ENCODE peak calls at places on chromosomes 13 and 19, in eight cellular contexts. G is GM23248, F is DND-41, N is pancreas, C is upper lobe of left lung, A is kidney, H is right cardiac atrium, W is fibroblast of lung. L is an unnamed sample.

GRCh38 chr13:59755647-59756290 is 408.0 kb downstream of the DIAPH3 start:
- DNase-seq in C (no peak), G (peak; percentile 19), W (no peak), H (no peak), A (no peak), N (no peak), F (no peak), L (no peak)

GRCh38 chr13:44470623-44471562 is 97.3 kb downstream of the SERP2 start:
- DNase-seq in A (no peak), C (no peak), H (no peak), F (no peak), W (peak; percentile 63), N (no peak), G (peak; percentile 52), L (no peak)

GRCh38 chr13:106567421-106568224 is at the start of gene ARGLU1:
- DNase-seq in A (peak; percentile 98), G (peak; percentile 98), C (peak; percentile 92), W (peak; percentile 92), F (peak; percentile 95), H (peak; percentile 97), N (peak; percentile 95), L (peak; percentile 96)

GRCh38 chr13:44801990-44802389 is 187.3 kb downstream of the NUFIP1 start:
- DNase-seq in N (no peak), C (peak; percentile 41), W (peak; percentile 92), H (no peak), G (peak; percentile 69), A (no peak), F (no peak), L (no peak)

GRCh38 chr19:16886305-16886880 is 2.4 kb upstream of the F2RL3 start:
- DNase-seq in H (peak; percentile 87), N (no peak), A (no peak), C (peak; percentile 92), F (no peak), W (peak; percentile 87), G (peak; percentile 50), L (peak; percentile 78)

GRCh38 chr13:48009298-48009697 is 8.2 kb upstream of the SUCLA2 start:
- DNase-seq in H (no peak), N (no peak), C (no peak), W (peak; percentile 64), F (no peak), G (peak; percentile 90), A (no peak), L (no peak)

GRCh38 chr19:41218615-41219507 is at the start of gene AXL:
- DNase-seq in W (peak; percentile 89), G (peak; percentile 84), N (no peak), H (peak; percentile 96), C (peak; percentile 53), A (peak; percentile 93), F (no peak), L (peak; percentile 88)

GRCh38 chr19:18339703-18340102 is 695 bp upstream of the PGPEP1 start:
- DNase-seq in F (no peak), H (no peak), A (no peak), C (no peak), W (no peak), N (no peak), G (peak; percentile 46), L (no peak)

GRCh38 chr19:46620716-46621115 is 4.2 kb downstream of the PTGIR start:
- DNase-seq in A (no peak), W (peak; percentile 75), H (peak; percentile 76), C (no peak), G (no peak), F (no peak), N (no peak), L (no peak)

GRCh38 chr13:29362849-29363604 is 232.5 kb downstream of the SLC7A1 start:
- DNase-seq in F (peak; percentile 72), G (peak; percentile 68), C (peak; percentile 31), W (peak; percentile 31), H (no peak), N (peak; percentile 41), A (no peak), L (no peak)

GRCh38 chr13:107305178-107305577 is 737.2 kb upstream of the ARGLU1 start:
- DNase-seq in F (no peak), W (no peak), H (no peak), G (no peak), C (no peak), N (no peak), A (no peak), L (no peak)

GRCh38 chr13:106156468-106156867 is 379.0 kb downstream of the EFNB2 start:
- DNase-seq in C (peak; percentile 33), G (peak; percentile 96), H (no peak), W (peak; percentile 97), F (no peak), N (no peak), A (no peak), L (no peak)

GRCh38 chr13:64488731-64489130 is 2741.4 kb downstream of the PCDH9 start:
- DNase-seq in W (no peak), N (no peak), A (no peak), H (no peak), C (no peak), F (no peak), G (no peak), L (no peak)

GRCh38 chr19:50358483-50359431 is 6.7 kb downstream of the NAPSA start:
- DNase-seq in A (peak; percentile 89), C (peak; percentile 61), H (peak; percentile 90), N (peak; percentile 77), F (peak; percentile 36), G (peak; percentile 17), W (peak; percentile 51), L (peak; percentile 81)

GRCh38 chr13:46553521-46553885 is 533 bp downstream of the LRCH1 start:
- DNase-seq in H (no peak), A (peak; percentile 84), G (no peak), C (no peak), N (peak; percentile 25), W (no peak), F (no peak), L (peak; percentile 73)

GRCh38 chr13:94224670-94225069 is 254.8 kb downstream of the DCT start:
- DNase-seq in F (no peak), H (no peak), N (no peak), G (no peak), C (no peak), A (no peak), W (no peak), L (no peak)

GRCh38 chr19:29529646-29530548 is 4.1 kb downstream of the VSTM2B start:
- DNase-seq in F (no peak), G (peak; percentile 21), C (no peak), H (no peak), N (no peak), W (no peak), A (no peak), L (peak; percentile 20)
- H3K4me3 ChIP-seq in F (no peak overlapping the region), G (no peak overlapping the region), C (no peak overlapping the region), H (no peak overlapping the region), N (no peak overlapping the region), W (no peak overlapping the region), A (no peak overlapping the region), L (no peak overlapping the region)

GRCh38 chr19:9498183-9498902 is at the start of gene ZNF560:
- DNase-seq in A (no peak), H (no peak), C (no peak), F (no peak), W (peak; percentile 68), N (no peak), G (peak; percentile 59), L (no peak)
- H3K4me3 ChIP-seq in A (no peak within 1 kb of the TSS), H (peak within 1 kb of the TSS; percentile 10), C (no peak within 1 kb of the TSS), F (no peak within 1 kb of the TSS), W (peak within 1 kb of the TSS; percentile 50), N (no peak within 1 kb of the TSS), G (peak within 1 kb of the TSS; percentile 57), L (no peak within 1 kb of the TSS)

GRCh38 chr19:55520691-55521292 is 16.1 kb downstream of the SBK2 start:
- DNase-seq in C (no peak), A (no peak), G (no peak), N (no peak), F (no peak), H (peak; percentile 27), W (no peak), L (no peak)
- H3K4me3 ChIP-seq in C (no peak overlapping the region), A (no peak overlapping the region), G (no peak overlapping the region), N (no peak overlapping the region), F (no peak overlapping the region), H (no peak overlapping the region), W (no peak overlapping the region), L (no peak overlapping the region)

GRCh38 chr13:62377838-62378237 is 962.2 kb upstream of the PCDH20 start:
- DNase-seq in W (no peak), F (no peak), A (no peak), N (no peak), H (no peak), C (no peak), G (no peak), L (no peak)
- H3K4me3 ChIP-seq in W (no peak overlapping the region), F (no peak overlapping the region), A (no peak overlapping the region), N (no peak overlapping the region), H (no peak overlapping the region), C (no peak overlapping the region), G (no peak overlapping the region), L (no peak overlapping the region)

GRCh38 chr19:10624585-10624984 is 768 bp upstream of the SLC44A2 start:
- DNase-seq in N (no peak), A (no peak), G (no peak), W (no peak), F (no peak), C (no peak), H (no peak), L (no peak)
- H3K4me3 ChIP-seq in N (no peak overlapping the region), A (no peak overlapping the region), G (peak overlapping the region; percentile 69), W (peak overlapping the region; percentile 68), F (no peak overlapping the region), C (peak overlapping the region; percentile 51), H (no peak overlapping the region), L (peak overlapping the region; percentile 58)

DNA sequence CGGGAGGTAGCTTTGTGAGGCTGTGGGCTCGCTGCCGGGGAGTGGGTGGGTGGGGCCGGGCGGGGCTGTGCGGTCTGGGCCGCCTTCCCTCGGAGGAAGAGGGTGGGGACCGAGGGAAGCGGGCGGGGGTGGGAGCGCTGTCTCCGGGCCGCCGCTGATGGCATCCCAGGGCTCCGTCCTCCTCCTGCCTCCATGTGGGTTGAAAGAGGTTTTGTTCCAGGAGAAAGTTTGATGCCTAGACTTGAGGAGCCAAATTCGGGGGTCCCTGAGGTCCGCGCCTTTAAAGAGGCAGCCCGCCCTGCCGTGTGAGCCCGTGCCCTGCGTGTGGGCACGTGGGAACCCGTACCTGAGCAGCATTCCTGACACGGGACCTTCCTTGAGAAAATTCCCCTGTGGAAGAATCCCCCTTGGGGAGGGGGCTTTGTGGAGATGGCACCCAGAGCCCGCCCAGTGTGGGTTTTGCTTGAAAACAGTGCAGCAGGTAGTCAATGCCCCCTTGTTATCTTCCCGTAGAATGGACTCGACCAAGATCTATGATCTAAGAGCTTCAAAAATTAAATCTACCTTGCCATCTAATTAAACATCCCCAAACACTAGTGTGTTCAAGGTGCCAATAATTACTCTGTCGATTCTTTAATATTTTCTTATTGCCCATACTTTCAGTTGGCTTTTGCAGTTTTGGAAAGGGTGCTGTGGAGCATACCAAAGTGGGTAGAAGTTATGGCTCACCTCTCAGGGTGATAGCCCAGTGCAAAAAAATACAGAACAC is 107.8 kb downstream of the RXFP2 start:
- DNase-seq in H (no peak), F (no peak), A (no peak), G (peak; percentile 58), N (no peak), W (no peak), C (peak; percentile 25), L (peak; percentile 38)
- H3K4me3 ChIP-seq in H (peak overlapping the region; percentile 84), F (peak overlapping the region; percentile 19), A (peak overlapping the region; percentile 40), G (peak overlapping the region; percentile 75), N (peak overlapping the region; percentile 32), W (peak overlapping the region; percentile 65), C (peak overlapping the region; percentile 65), L (peak overlapping the region; percentile 75)

GRCh38 chr19:3027981-3028304 is 1.1 kb downstream of the TLE2 start:
- DNase-seq in G (no peak), F (no peak), A (no peak), W (no peak), N (no peak), C (no peak), H (no peak), L (no peak)
- H3K4me3 ChIP-seq in G (no peak overlapping the region), F (no peak overlapping the region), A (no peak overlapping the region), W (no peak overlapping the region), N (no peak overlapping the region), C (peak overlapping the region; percentile 75), H (peak overlapping the region; percentile 96), L (peak overlapping the region; percentile 63)

GRCh38 chr19:1063909-1064660 is 2.9 kb upstream of the ARHGAP45 start:
- DNase-seq in W (no peak), G (no peak), C (no peak), F (no peak), N (no peak), A (peak; percentile 70), H (no peak), L (no peak)
- H3K4me3 ChIP-seq in W (no peak overlapping the region), G (no peak overlapping the region), C (peak overlapping the region; percentile 68), F (no peak overlapping the region), N (no peak overlapping the region), A (no peak overlapping the region), H (no peak overlapping the region), L (no peak overlapping the region)

L was measured in heart left ventricle.